ENCODE peak calls at places on chromosomes 12 and 14, in nine cellular contexts. One of them, this sample, is unnamed.

GRCh38 chr12:79527498-79527897 is 163.3 kb downstream of the PAWR start:
- DNase-seq in effector memory CD4-positive, alpha-beta T cell: no peak
- DNase-seq in astrocyte of the cerebellum: no peak
- DNase-seq in left ventricle myocardium superior: no peak
- DNase-seq in ACHN: no peak
- DNase-seq in stimulated activated CD8-positive, alpha-beta memory T cell treated with anti-CD3 and anti-CD28 coated beads, Interleukin-12 subunit alpha, Interleukin-12 subunit beta, amount 100 ng/mL, for 1 hour: no peak
- DNase-seq in fibroblast of pulmonary artery: no peak
- DNase-seq in left kidney: no peak
- DNase-seq in A172: no peak
- DNase-seq in this sample: no peak

GRCh38 chr12:4911316-4911994 is 1.8 kb downstream of the KCNA1 start:
- DNase-seq in left ventricle myocardium superior: peak
- DNase-seq in effector memory CD4-positive, alpha-beta T cell: no peak
- DNase-seq in astrocyte of the cerebellum: no peak
- DNase-seq in stimulated activated CD8-positive, alpha-beta memory T cell treated with anti-CD3 and anti-CD28 coated beads, Interleukin-12 subunit alpha, Interleukin-12 subunit beta, amount 100 ng/mL, for 1 hour: no peak
- DNase-seq in fibroblast of pulmonary artery: no peak
- DNase-seq in left kidney: peak
- DNase-seq in ACHN: no peak
- DNase-seq in A172: no peak
- DNase-seq in this sample: peak

GRCh38 chr14:56687123-56687522 is 107.5 kb downstream of the TMEM260 start:
- DNase-seq in fibroblast of pulmonary artery: no peak
- DNase-seq in A172: no peak
- DNase-seq in stimulated activated CD8-positive, alpha-beta memory T cell treated with anti-CD3 and anti-CD28 coated beads, Interleukin-12 subunit alpha, Interleukin-12 subunit beta, amount 100 ng/mL, for 1 hour: no peak
- DNase-seq in left kidney: peak
- DNase-seq in left ventricle myocardium superior: no peak
- DNase-seq in ACHN: no peak
- DNase-seq in astrocyte of the cerebellum: no peak
- DNase-seq in effector memory CD4-positive, alpha-beta T cell: no peak
- DNase-seq in this sample: no peak

GRCh38 chr12:63042646-63043045 is 107.7 kb upstream of the PPM1H start:
- DNase-seq in ACHN: no peak
- DNase-seq in astrocyte of the cerebellum: no peak
- DNase-seq in left kidney: no peak
- DNase-seq in stimulated activated CD8-positive, alpha-beta memory T cell treated with anti-CD3 and anti-CD28 coated beads, Interleukin-12 subunit alpha, Interleukin-12 subunit beta, amount 100 ng/mL, for 1 hour: no peak
- DNase-seq in fibroblast of pulmonary artery: peak
- DNase-seq in A172: no peak
- DNase-seq in effector memory CD4-positive, alpha-beta T cell: no peak
- DNase-seq in left ventricle myocardium superior: no peak
- DNase-seq in this sample: peak

GRCh38 chr14:92944976-92945375 is 22.0 kb downstream of the CHGA start:
- DNase-seq in ACHN: no peak
- DNase-seq in left kidney: no peak
- DNase-seq in left ventricle myocardium superior: no peak
- DNase-seq in astrocyte of the cerebellum: no peak
- DNase-seq in fibroblast of pulmonary artery: no peak
- DNase-seq in effector memory CD4-positive, alpha-beta T cell: no peak
- DNase-seq in A172: no peak
- DNase-seq in stimulated activated CD8-positive, alpha-beta memory T cell treated with anti-CD3 and anti-CD28 coated beads, Interleukin-12 subunit alpha, Interleukin-12 subunit beta, amount 100 ng/mL, for 1 hour: no peak
- DNase-seq in this sample: no peak

GRCh38 chr12:98592825-98593322 is 612 bp upstream of the SLC25A3 start:
- DNase-seq in left kidney: peak
- DNase-seq in astrocyte of the cerebellum: no peak
- DNase-seq in stimulated activated CD8-positive, alpha-beta memory T cell treated with anti-CD3 and anti-CD28 coated beads, Interleukin-12 subunit alpha, Interleukin-12 subunit beta, amount 100 ng/mL, for 1 hour: no peak
- DNase-seq in left ventricle myocardium superior: no peak
- DNase-seq in fibroblast of pulmonary artery: no peak
- DNase-seq in ACHN: peak
- DNase-seq in A172: no peak
- DNase-seq in effector memory CD4-positive, alpha-beta T cell: no peak
- DNase-seq in this sample: no peak

GRCh38 chr14:81927069-81927468 is 393.4 kb upstream of the SEL1L start:
- DNase-seq in left ventricle myocardium superior: no peak
- DNase-seq in astrocyte of the cerebellum: no peak
- DNase-seq in ACHN: no peak
- DNase-seq in left kidney: peak
- DNase-seq in stimulated activated CD8-positive, alpha-beta memory T cell treated with anti-CD3 and anti-CD28 coated beads, Interleukin-12 subunit alpha, Interleukin-12 subunit beta, amount 100 ng/mL, for 1 hour: no peak
- DNase-seq in fibroblast of pulmonary artery: no peak
- DNase-seq in effector memory CD4-positive, alpha-beta T cell: no peak
- DNase-seq in A172: no peak
- DNase-seq in this sample: no peak

GRCh38 chr12:22729898-22730443 is 105.0 kb downstream of the ETNK1 start:
- DNase-seq in left kidney: no peak
- DNase-seq in A172: peak
- DNase-seq in stimulated activated CD8-positive, alpha-beta memory T cell treated with anti-CD3 and anti-CD28 coated beads, Interleukin-12 subunit alpha, Interleukin-12 subunit beta, amount 100 ng/mL, for 1 hour: no peak
- DNase-seq in fibroblast of pulmonary artery: peak
- DNase-seq in left ventricle myocardium superior: no peak
- DNase-seq in astrocyte of the cerebellum: peak
- DNase-seq in ACHN: peak
- DNase-seq in effector memory CD4-positive, alpha-beta T cell: no peak
- DNase-seq in this sample: peak

GRCh38 chr14:60922050-60922449 is 58.8 kb downstream of the TRMT5 start:
- DNase-seq in A172: peak
- DNase-seq in ACHN: no peak
- DNase-seq in effector memory CD4-positive, alpha-beta T cell: no peak
- DNase-seq in stimulated activated CD8-positive, alpha-beta memory T cell treated with anti-CD3 and anti-CD28 coated beads, Interleukin-12 subunit alpha, Interleukin-12 subunit beta, amount 100 ng/mL, for 1 hour: no peak
- DNase-seq in fibroblast of pulmonary artery: peak
- DNase-seq in left kidney: no peak
- DNase-seq in left ventricle myocardium superior: no peak
- DNase-seq in astrocyte of the cerebellum: no peak
- DNase-seq in this sample: no peak

GRCh38 chr12:76462668-76463224 is 96.8 kb downstream of the OSBPL8 start:
- DNase-seq in astrocyte of the cerebellum: no peak
- DNase-seq in A172: no peak
- DNase-seq in left kidney: no peak
- DNase-seq in stimulated activated CD8-positive, alpha-beta memory T cell treated with anti-CD3 and anti-CD28 coated beads, Interleukin-12 subunit alpha, Interleukin-12 subunit beta, amount 100 ng/mL, for 1 hour: no peak
- DNase-seq in effector memory CD4-positive, alpha-beta T cell: no peak
- DNase-seq in ACHN: no peak
- DNase-seq in fibroblast of pulmonary artery: no peak
- DNase-seq in left ventricle myocardium superior: no peak
- DNase-seq in this sample: no peak

GRCh38 chr14:74348241-74348734 is at the start of gene VRTN:
- DNase-seq in left ventricle myocardium superior: no peak
- DNase-seq in fibroblast of pulmonary artery: no peak
- DNase-seq in A172: no peak
- DNase-seq in ACHN: no peak
- DNase-seq in stimulated activated CD8-positive, alpha-beta memory T cell treated with anti-CD3 and anti-CD28 coated beads, Interleukin-12 subunit alpha, Interleukin-12 subunit beta, amount 100 ng/mL, for 1 hour: no peak
- DNase-seq in left kidney: no peak
- DNase-seq in astrocyte of the cerebellum: no peak
- DNase-seq in effector memory CD4-positive, alpha-beta T cell: no peak
- DNase-seq in this sample: no peak

GRCh38 chr14:67228325-67228984 is 12.8 kb upstream of the PALS1 start:
- DNase-seq in astrocyte of the cerebellum: no peak
- DNase-seq in ACHN: no peak
- DNase-seq in stimulated activated CD8-positive, alpha-beta memory T cell treated with anti-CD3 and anti-CD28 coated beads, Interleukin-12 subunit alpha, Interleukin-12 subunit beta, amount 100 ng/mL, for 1 hour: no peak
- DNase-seq in left kidney: no peak
- DNase-seq in fibroblast of pulmonary artery: no peak
- DNase-seq in effector memory CD4-positive, alpha-beta T cell: no peak
- DNase-seq in A172: peak
- DNase-seq in left ventricle myocardium superior: no peak
- DNase-seq in this sample: no peak

GRCh38 chr12:14910090-14910915 is 24.6 kb upstream of the MGP start:
- DNase-seq in left kidney: no peak
- DNase-seq in effector memory CD4-positive, alpha-beta T cell: no peak
- DNase-seq in stimulated activated CD8-positive, alpha-beta memory T cell treated with anti-CD3 and anti-CD28 coated beads, Interleukin-12 subunit alpha, Interleukin-12 subunit beta, amount 100 ng/mL, for 1 hour: no peak
- DNase-seq in ACHN: no peak
- DNase-seq in A172: peak
- DNase-seq in left ventricle myocardium superior: no peak
- DNase-seq in astrocyte of the cerebellum: no peak
- DNase-seq in fibroblast of pulmonary artery: peak
- DNase-seq in this sample: no peak

This sample was measured in SJSA1.